ENCODE peak calls at places on chromosomes 4 and X, in six cellular contexts. U is IMR-90, N is PC-3, Q is testis, C is left lung, D is lung. I is an unnamed sample.
A peak's percentile ranks its signal among the peaks of the same experiment; 100 is the strongest.

GRCh38 chr4:106717094-106717493 is 319.0 kb downstream of the DKK2 start:
- DNase-seq in Q (no peak), C (no peak), U (no peak), N (no peak), D (no peak), I (no peak)

GRCh38 chrX:57286507-57287251 is at the start of gene FAAH2:
- DNase-seq in Q (peak; percentile 20), C (peak; percentile 78), U (no peak), D (peak; percentile 70), N (peak; percentile 87), I (no peak)

GRCh38 chr4:169315530-169316306 is 45.0 kb upstream of the SH3RF1 start:
- DNase-seq in N (peak; percentile 15), D (no peak), Q (no peak), U (peak; percentile 92), C (no peak), I (no peak)

GRCh38 chrX:153460826-153461225 is 9.6 kb downstream of the HAUS7 start:
- DNase-seq in C (no peak), N (peak; percentile 57), U (peak; percentile 39), D (no peak), Q (peak; percentile 47), I (no peak)

GRCh38 chr4:159390648-159391047 is 287.8 kb downstream of the RAPGEF2 start:
- DNase-seq in D (no peak), N (peak; percentile 97), Q (no peak), C (no peak), U (peak; percentile 98), I (no peak)

GRCh38 chr4:112889619-112890294 is 159.7 kb upstream of the ANK2 start:
- DNase-seq in U (peak; percentile 6), Q (no peak), N (no peak), C (no peak), D (no peak), I (no peak)

GRCh38 chr4:150126880-150127236 is 48.6 kb downstream of the DCLK2 start:
- DNase-seq in Q (no peak), U (peak; percentile 75), N (peak; percentile 75), C (no peak), D (no peak), I (no peak)

GRCh38 chrX:115642895-115643530 is 82.0 kb downstream of the PLS3 start:
- DNase-seq in C (no peak), U (peak; percentile 77), D (no peak), Q (peak; percentile 54), N (peak; percentile 75), I (no peak)

GRCh38 chrX:105191878-105192277 is 28.6 kb downstream of the TEX13A start:
- DNase-seq in U (no peak), C (no peak), Q (peak; percentile 22), N (peak; percentile 59), D (no peak), I (no peak)

GRCh38 chr4:16225139-16225538 is 1.1 kb downstream of the TAPT1 start:
- DNase-seq in C (no peak), D (no peak), N (peak; percentile 10), Q (no peak), U (peak; percentile 41), I (no peak)

GRCh38 chrX:39725928-39726619 is 371.7 kb downstream of the BCOR start:
- DNase-seq in U (peak; percentile 80), Q (no peak), C (no peak), D (no peak), N (peak; percentile 35), I (no peak)

GRCh38 chr4:187124311-187124710 is 400.7 kb upstream of the FAT1 start:
- DNase-seq in N (no peak), Q (no peak), D (no peak), C (no peak), U (no peak), I (no peak)

GRCh38 chr4:159684061-159684460 is 581.2 kb downstream of the RAPGEF2 start:
- DNase-seq in D (no peak), C (no peak), N (no peak), Q (no peak), U (no peak), I (no peak)

GRCh38 chr4:128823025-128823661 is 13.6 kb downstream of the JADE1 start:
- DNase-seq in D (no peak), Q (no peak), C (no peak), N (peak; percentile 85), U (peak; percentile 98), I (no peak)

GRCh38 chrX:100979881-100980607 is 10.5 kb downstream of the ARL13A start:
- DNase-seq in D (no peak), N (peak; percentile 83), Q (no peak), U (peak; percentile 22), C (no peak), I (no peak)

GRCh38 chr4:105145913-105146285 is 777 bp upstream of the TET2 start:
- DNase-seq in Q (peak; percentile 40), C (peak; percentile 64), U (no peak), D (peak; percentile 33), N (no peak), I (peak; percentile 2)

GRCh38 chrX:42530027-42530426 is 247.9 kb downstream of the PPP1R2C start:
- DNase-seq in Q (no peak), U (peak; percentile 28), D (no peak), C (no peak), N (peak; percentile 25), I (no peak)

GRCh38 chrX:41086627-41086932 is 1.3 kb downstream of the USP9X start:
- DNase-seq in N (peak; percentile 7), Q (no peak), D (no peak), U (no peak), C (no peak), I (no peak)

GRCh38 chrX:153931151-153931550 is 3.7 kb downstream of the NAA10 start:
- DNase-seq in U (no peak), C (no peak), Q (no peak), D (no peak), N (no peak), I (no peak)

GRCh38 chrX:122269243-122269781 is 914.8 kb upstream of the GRIA3 start:
- DNase-seq in U (no peak), Q (no peak), D (no peak), C (no peak), N (no peak), I (no peak)

GRCh38 chr4:47913858-47914218 is 545 bp downstream of the NFXL1 start:
- DNase-seq in C (peak; percentile 57), N (peak; percentile 19), U (no peak), Q (peak; percentile 45), D (peak; percentile 44), I (no peak)

GRCh38 chr4:164748375-164748774 is 5.6 kb upstream of the SMIM31 start:
- DNase-seq in U (peak; percentile 19), Q (no peak), C (no peak), D (no peak), N (peak; percentile 52), I (no peak)

GRCh38 chr4:25234390-25235367 is 846 bp downstream of the PI4K2B start:
- DNase-seq in Q (peak; percentile 60), U (peak; percentile 81), N (peak; percentile 78), D (peak; percentile 54), C (peak; percentile 48), I (no peak)

GRCh38 chr4:182880387-182881356 is 36.5 kb downstream of the DCTD start:
- DNase-seq in C (no peak), U (peak; percentile 11), N (peak; percentile 36), Q (peak; percentile 68), D (no peak), I (no peak)

GRCh38 chrX:81082649-81083048 is 119.1 kb downstream of the HMGN5 start:
- DNase-seq in N (no peak), Q (no peak), C (no peak), U (no peak), D (no peak), I (no peak)

GRCh38 chr4:158710814-158711213 is 12.4 kb downstream of the PPID start:
- DNase-seq in C (no peak), U (peak; percentile 8), N (peak; percentile 19), Q (no peak), D (no peak), I (no peak)

GRCh38 chr4:52312722-52313121 is 261.6 kb downstream of the SPATA18 start:
- DNase-seq in U (no peak), Q (no peak), N (peak; percentile 94), D (no peak), C (no peak), I (no peak)

GRCh38 chr4:5751073-5751917 is 40.3 kb downstream of the EVC start:
- DNase-seq in C (no peak), U (peak; percentile 81), N (no peak), Q (no peak), D (no peak), I (no peak)

GRCh38 chr4:5752803-5753184 is 41.8 kb downstream of the EVC start:
- DNase-seq in Q (no peak), D (no peak), U (no peak), C (no peak), N (no peak), I (no peak)

GRCh38 chr4:5753766-5754528 is 42.9 kb downstream of the EVC start:
- DNase-seq in C (no peak), Q (no peak), U (peak; percentile 97), D (no peak), N (peak; percentile 82), I (no peak)

GRCh38 chr4:5753366-5753765 is 42.4 kb downstream of the EVC start:
- DNase-seq in Q (no peak), N (no peak), D (no peak), C (no peak), U (no peak), I (no peak)

GRCh38 chr4:5751918-5752802 is 41.2 kb downstream of the EVC start:
- DNase-seq in N (no peak), U (peak; percentile 90), Q (no peak), C (no peak), D (no peak), I (no peak)
- H3K36me3 ChIP-seq in N (peaks cover 19% of the 10 kb centered on the region), U (peaks cover 57% of the 10 kb centered on the region), Q (no peaks in the 10 kb centered on the region), C (peaks cover 31% of the 10 kb centered on the region), D (no peaks in the 10 kb centered on the region), I (peaks cover 5% of the 10 kb centered on the region)

GRCh38 chr4:61770456-61770855 is 570.3 kb downstream of the ADGRL3 start:
- DNase-seq in N (no peak), Q (no peak), U (no peak), C (no peak), D (no peak), I (no peak)
- H3K4me1 ChIP-seq in N (peaks cover 15% of the 10 kb centered on the region), Q (no peaks in the 10 kb centered on the region), U (no peaks in the 10 kb centered on the region), C (no peaks in the 10 kb centered on the region), D (no peaks in the 10 kb centered on the region), I (no peaks in the 10 kb centered on the region)

DNA sequence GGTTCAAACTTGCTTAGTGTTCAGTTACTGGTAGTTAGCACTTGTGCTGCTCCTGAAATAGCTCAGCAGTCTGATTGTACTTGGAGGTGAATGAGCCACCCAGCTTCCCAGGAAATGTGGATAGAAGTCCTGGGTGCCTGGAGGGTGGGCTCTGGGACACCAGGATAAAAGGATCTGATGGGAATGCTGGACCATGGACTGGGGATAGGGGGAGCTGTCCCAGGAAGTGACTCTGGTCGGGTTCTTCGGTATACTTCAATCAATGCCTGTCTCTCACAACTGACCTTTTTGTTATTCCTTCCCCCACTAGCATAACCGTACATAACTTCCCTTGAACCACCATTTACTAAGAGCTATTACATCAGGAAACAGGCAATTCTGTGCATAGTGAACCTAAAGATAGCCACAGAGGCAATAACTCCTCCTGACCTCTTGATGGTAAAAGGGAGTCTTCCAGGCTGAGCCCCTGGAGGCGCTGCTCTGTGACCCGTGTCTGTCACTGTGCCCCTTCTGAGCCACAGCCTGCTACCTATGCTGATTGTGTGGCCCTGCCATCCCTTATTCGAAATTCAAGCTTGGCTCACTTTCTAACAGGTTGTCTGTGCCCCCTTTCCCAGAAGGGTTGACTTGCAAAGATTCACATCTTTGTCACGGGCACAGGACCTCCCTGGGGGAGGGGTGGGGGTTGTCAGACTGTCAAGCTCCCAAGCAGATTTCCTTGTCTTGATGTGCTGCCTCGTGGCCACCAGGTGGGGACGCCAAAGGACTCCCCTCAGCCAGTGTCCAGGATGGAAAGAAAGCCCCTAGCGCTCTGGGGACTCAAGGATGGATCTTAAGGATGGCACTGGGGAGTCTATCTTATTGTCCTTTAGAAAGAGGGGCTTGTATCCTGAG is 24.5 kb upstream of the WDR1 start:
- DNase-seq in D (no peak), N (no peak), Q (no peak), C (no peak), U (no peak), I (no peak)
- TF ChIP-seq CTCF in D (no peak), N (peak; percentile 9), Q (no peak), C (no peak), U (no peak), I (no peak)

GRCh38 chr4:26757751-26758150 is 102.9 kb upstream of the STIM2 start:
- DNase-seq in D (no peak), U (no peak), N (no peak), C (no peak), Q (no peak), I (no peak)
- H3K36me3 ChIP-seq in D (peaks cover 6% of the 10 kb centered on the region), U (peaks cover 1% of the 10 kb centered on the region), N (no peaks in the 10 kb centered on the region), C (no peaks in the 10 kb centered on the region), Q (no peaks in the 10 kb centered on the region), I (no peaks in the 10 kb centered on the region)

I was measured in esophagus squamous epithelium.